ENCODE peak calls at places on chromosomes 16 and 17, in six cellular contexts. X is A549, J is IMR-90, S is K562, C is GM12878, V is HepG2. Q is an unnamed sample.

GRCh38 chr17:34487616-34488015 is 91.8 kb upstream of the TMEM132E start:
- DNase-seq in S (peak), C (no peak), V (no peak), X (no peak), J (no peak), Q (peak)

GRCh38 chr17:19274893-19275292 is 37.7 kb downstream of the EPN2 start:
- DNase-seq in V (no peak), X (no peak), C (no peak), S (no peak), J (no peak), Q (no peak)

GRCh38 chr17:45284176-45285140 is 22.6 kb upstream of the SPATA32 start:
- DNase-seq in X (peak), S (no peak), V (no peak), C (no peak), J (no peak), Q (no peak)

GRCh38 chr17:57810740-57811632 is 38.9 kb downstream of the MRPS23 start:
- DNase-seq in C (no peak), V (peak), S (no peak), X (no peak), J (peak), Q (peak)

GRCh38 chr17:8320990-8321389 is 10.9 kb downstream of the ARHGEF15 start:
- DNase-seq in X (peak), J (no peak), C (no peak), S (peak), V (no peak), Q (no peak)

GRCh38 chr17:44086364-44087311 is 16.1 kb downstream of the G6PC3 start:
- DNase-seq in V (peak), J (peak), S (peak), C (no peak), X (peak), Q (peak)

GRCh38 chr17:61505846-61506627 is 53.8 kb downstream of the TBX4 start:
- DNase-seq in C (no peak), J (no peak), S (no peak), X (no peak), V (no peak), Q (no peak)

GRCh38 chr16:85153656-85154091 is 41.4 kb upstream of the CIBAR2 start:
- DNase-seq in J (no peak), V (no peak), X (no peak), C (no peak), S (no peak), Q (no peak)

GRCh38 chr17:76506408-76507328 is 5.4 kb upstream of the RHBDF2 start:
- DNase-seq in V (peak), J (peak), X (peak), C (peak), S (peak), Q (peak)

GRCh38 chr17:21689604-21690003 is 2.7 kb upstream of the KCNJ18 start:
- DNase-seq in V (no peak), S (no peak), C (no peak), X (peak), J (peak), Q (no peak)

GRCh38 chr16:85959686-85960085 is 60.7 kb downstream of the IRF8 start:
- DNase-seq in S (no peak), X (no peak), V (no peak), J (no peak), C (no peak), Q (no peak)

GRCh38 chr16:49399594-49400364 is 26.2 kb downstream of the C16orf78 start:
- DNase-seq in C (peak), X (no peak), S (no peak), V (no peak), J (no peak), Q (no peak)

GRCh38 chr16:85515830-85516397 is 97.2 kb upstream of the GSE1 start:
- DNase-seq in V (peak), C (no peak), X (no peak), J (no peak), S (no peak), Q (peak)

GRCh38 chr17:57328109-57328882 is 72.0 kb downstream of the MSI2 start:
- DNase-seq in C (no peak), S (no peak), J (peak), X (no peak), V (no peak), Q (no peak)

GRCh38 chr17:72863511-72864175 is 228.8 kb downstream of the SLC39A11 start:
- DNase-seq in J (no peak), C (peak), S (no peak), X (no peak), V (no peak), Q (no peak)

GRCh38 chr16:10619271-10619849 is 39.0 kb upstream of the EMP2 start:
- DNase-seq in X (no peak), S (peak), V (no peak), C (no peak), J (no peak), Q (peak)

GRCh38 chr17:18099516-18099915 is 9.0 kb upstream of the MYO15A start:
- DNase-seq in X (no peak), V (no peak), J (no peak), S (no peak), C (no peak), Q (no peak)

GRCh38 chr16:27154573-27155521 is 48.5 kb upstream of the KDM8 start:
- DNase-seq in V (peak), C (no peak), X (peak), S (peak), J (peak), Q (peak)

GRCh38 chr16:54031107-54031760 is 255.4 kb downstream of the IRX3 start:
- DNase-seq in C (no peak), X (no peak), J (no peak), V (no peak), S (no peak), Q (no peak)

GRCh38 chr16:83915081-83915480 is 16.2 kb downstream of the MLYCD start:
- DNase-seq in S (no peak), C (no peak), X (no peak), V (no peak), J (no peak), Q (no peak)

GRCh38 chr17:27396941-27397340 is 59.3 kb upstream of the KSR1 start:
- DNase-seq in V (no peak), C (no peak), X (no peak), S (no peak), J (peak), Q (no peak)

GRCh38 chr16:4261557-4262172 is 11.2 kb downstream of the TFAP4 start:
- DNase-seq in J (peak), V (peak), S (peak), C (no peak), X (peak), Q (peak)

GRCh38 chr16:4319454-4319853 is 3.6 kb downstream of the GLIS2 start:
- DNase-seq in X (no peak), J (no peak), V (no peak), S (peak), C (no peak), Q (no peak)

GRCh38 chr17:18040287-18040858 is 1.2 kb downstream of the GID4 start:
- DNase-seq in X (no peak), V (no peak), C (no peak), S (peak), J (no peak), Q (no peak)

GRCh38 chr16:15897386-15897785 is 9.0 kb upstream of the CEP20 start:
- DNase-seq in S (no peak), C (no peak), X (no peak), J (no peak), V (no peak), Q (no peak)

GRCh38 chr17:71247455-71248015 is 873.3 kb upstream of the SOX9 start:
- DNase-seq in V (no peak), C (no peak), X (no peak), S (no peak), J (no peak), Q (no peak)

GRCh38 chr17:67671492-67671891 is 46.2 kb upstream of the NOL11 start:
- DNase-seq in J (peak), X (no peak), C (no peak), V (no peak), S (no peak), Q (peak)

GRCh38 chr17:27319536-27320221 is 25.8 kb downstream of the WSB1 start:
- DNase-seq in J (peak), C (no peak), S (no peak), V (no peak), X (no peak), Q (no peak)

GRCh38 chr17:61402978-61403845 is 3.6 kb downstream of the TBX2 start:
- DNase-seq in J (peak), V (no peak), S (no peak), C (no peak), X (no peak), Q (peak)

GRCh38 chr17:34354637-34355036 is 1.6 kb upstream of the CCL13 start:
- DNase-seq in V (no peak), J (peak), X (no peak), S (no peak), C (no peak), Q (no peak)

GRCh38 chr17:16989230-16989952 is 17.5 kb upstream of the TNFRSF13B start:
- DNase-seq in S (no peak), V (no peak), X (no peak), C (peak), J (no peak), Q (no peak)

GRCh38 chr16:58442547-58442946 is 50.3 kb downstream of the GINS3 start:
- DNase-seq in C (no peak), X (no peak), V (no peak), J (no peak), S (no peak), Q (no peak)

GRCh38 chr17:80961931-80962330 is 29.7 kb upstream of the CHMP6 start:
- DNase-seq in V (no peak), C (no peak), X (no peak), S (no peak), J (no peak), Q (no peak)

GRCh38 chr16:87254271-87254670 is 62.9 kb downstream of the C16orf95 start:
- DNase-seq in V (no peak), X (no peak), J (no peak), S (no peak), C (no peak), Q (no peak)

GRCh38 chr17:61702450-61702849 is 111.4 kb upstream of the NACA2 start:
- DNase-seq in X (no peak), S (no peak), J (no peak), V (no peak), C (no peak), Q (no peak)

GRCh38 chr17:45276031-45276430 is 14.1 kb upstream of the SPATA32 start:
- DNase-seq in S (no peak), X (peak), C (no peak), V (no peak), J (peak), Q (no peak)

GRCh38 chr17:77235370-77236080 is 94.8 kb downstream of the SEC14L1 start:
- DNase-seq in V (no peak), C (peak), S (no peak), X (no peak), J (peak), Q (peak)

GRCh38 chr16:49587511-49587910 is 213.9 kb downstream of the C16orf78 start:
- DNase-seq in S (no peak), X (no peak), C (no peak), V (no peak), J (no peak), Q (no peak)

GRCh38 chr16:31130336-31130812 is 5.2 kb downstream of the PRSS8 start:
- DNase-seq in J (no peak), X (no peak), V (no peak), S (no peak), C (no peak), Q (no peak)

DNA sequence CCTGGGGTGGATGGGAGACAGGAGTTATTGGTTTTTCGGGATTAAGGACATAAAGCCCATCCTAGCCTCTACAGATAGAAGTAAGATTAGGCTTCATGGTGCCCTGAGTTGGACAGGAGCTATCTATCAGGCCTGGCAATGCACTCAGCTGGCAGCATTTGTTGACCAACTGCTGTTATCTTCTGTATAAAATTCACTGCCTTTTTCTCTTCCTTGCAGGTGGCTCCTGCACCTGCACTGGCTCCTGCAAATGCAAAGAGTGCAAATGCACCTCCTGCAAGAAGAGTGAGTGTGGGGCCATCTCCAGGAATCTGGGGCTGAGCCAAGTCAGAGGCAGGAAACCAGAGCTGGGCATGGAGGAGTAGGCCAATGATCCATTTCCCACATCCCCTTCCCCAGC is 579 bp downstream of the MT1A start:
- DNase-seq in X (no peak), V (no peak), C (no peak), J (no peak), S (no peak), Q (no peak)
- TF ChIP-seq SMC3 in X (no peak), V (no peak), C (no peak), J (no peak), S (no peak), Q (no peak)

GRCh38 chr17:32914181-32914580 is 13.8 kb upstream of the TMEM98 start:
- DNase-seq in J (no peak), V (no peak), C (no peak), S (no peak), X (no peak), Q (no peak)

GRCh38 chr17:32910769-32911168 is 17.2 kb upstream of the TMEM98 start:
- DNase-seq in X (no peak), C (no peak), V (no peak), S (peak), J (no peak), Q (no peak)

GRCh38 chr17:32913593-32913992 is 14.4 kb upstream of the TMEM98 start:
- DNase-seq in X (no peak), S (no peak), C (no peak), J (no peak), V (no peak), Q (no peak)

GRCh38 chr17:32909787-32910369 is 18.1 kb upstream of the TMEM98 start:
- DNase-seq in V (peak), C (peak), X (peak), S (peak), J (peak), Q (peak)

GRCh38 chr17:32912218-32912897 is 15.6 kb upstream of the TMEM98 start:
- DNase-seq in J (peak), V (peak), X (peak), C (no peak), S (peak), Q (no peak)
- TF ChIP-seq SMC3 in J (no peak), V (no peak), X (no peak), C (no peak), S (no peak), Q (no peak)

GRCh38 chr16:11768850-11769249 is 26.2 kb upstream of the TXNDC11 start:
- DNase-seq in V (no peak), C (peak), S (no peak), X (no peak), J (no peak), Q (no peak)
- TF ChIP-seq SMC3 in V (no peak), C (no peak), S (no peak), X (no peak), J (no peak), Q (no peak)

GRCh38 chr17:82249896-82250581 is 21.2 kb downstream of the SLC16A3 start:
- DNase-seq in X (no peak), V (no peak), C (no peak), J (no peak), S (no peak), Q (no peak)
- TF ChIP-seq SMC3 in X (no peak), V (no peak), C (no peak), J (no peak), S (no peak), Q (no peak)

GRCh38 chr17:2233441-2233947 is 70.1 kb downstream of the SMG6 start:
- DNase-seq in X (no peak), V (no peak), J (peak), S (no peak), C (no peak), Q (no peak)
- TF ChIP-seq SMC3 in X (no peak), V (no peak), J (no peak), S (no peak), C (no peak), Q (no peak)

DNA sequence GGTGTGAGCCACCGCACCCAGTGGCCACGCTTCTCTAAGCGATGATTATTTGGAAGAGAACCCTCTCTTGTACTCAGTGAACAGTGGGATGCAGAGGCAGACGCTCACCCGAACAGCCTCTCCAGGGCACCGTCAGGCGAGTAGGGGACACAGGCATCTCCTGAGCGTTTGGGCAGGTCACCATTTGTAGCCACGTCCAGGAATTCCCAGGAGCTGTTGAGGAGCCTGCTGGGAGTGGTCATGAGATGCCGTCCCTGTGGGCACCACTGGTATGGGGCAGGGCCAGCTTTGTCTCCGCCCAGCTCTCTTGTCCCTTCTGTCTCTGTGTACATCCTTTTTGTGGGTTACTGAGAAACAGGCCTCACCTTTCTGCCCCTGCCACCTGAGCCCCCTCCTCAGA is 81.3 kb upstream of the ZNF469 start:
- DNase-seq in J (no peak), V (no peak), S (no peak), X (no peak), C (no peak), Q (no peak)
- TF ChIP-seq SMC3 in J (no peak), V (no peak), S (no peak), X (no peak), C (no peak), Q (no peak)

DNA sequence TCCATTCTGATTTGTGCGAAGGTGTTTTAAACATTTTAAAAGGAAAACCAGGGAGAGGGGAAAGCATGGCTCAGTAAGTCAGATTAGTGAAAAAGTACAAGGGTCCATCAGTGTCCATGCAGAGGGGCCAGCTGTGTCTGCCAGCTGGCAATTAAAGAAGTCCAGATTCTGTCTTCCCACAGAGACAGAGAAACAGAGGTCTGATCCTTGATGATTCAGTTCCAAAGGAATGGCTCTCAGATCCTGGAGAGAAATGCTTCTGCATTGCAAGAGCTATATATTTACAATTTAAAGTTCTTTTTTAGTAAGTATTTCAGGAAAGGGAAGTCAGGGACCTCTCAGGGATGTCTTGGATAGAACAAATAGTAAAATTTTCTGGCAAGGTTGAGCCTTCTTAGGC is 56.2 kb downstream of the HSD17B2 start:
- DNase-seq in C (no peak), V (no peak), S (no peak), X (no peak), J (peak), Q (no peak)
- TF ChIP-seq SMC3 in C (no peak), V (no peak), S (no peak), X (no peak), J (no peak), Q (no peak)

GRCh38 chr16:82031116-82032084 is 3.7 kb upstream of the HSD17B2 start:
- DNase-seq in X (peak), C (no peak), V (peak), S (peak), J (peak), Q (peak)
- TF ChIP-seq SMC3 in X (peak), C (peak), V (peak), S (no peak), J (peak), Q (peak)

DNA sequence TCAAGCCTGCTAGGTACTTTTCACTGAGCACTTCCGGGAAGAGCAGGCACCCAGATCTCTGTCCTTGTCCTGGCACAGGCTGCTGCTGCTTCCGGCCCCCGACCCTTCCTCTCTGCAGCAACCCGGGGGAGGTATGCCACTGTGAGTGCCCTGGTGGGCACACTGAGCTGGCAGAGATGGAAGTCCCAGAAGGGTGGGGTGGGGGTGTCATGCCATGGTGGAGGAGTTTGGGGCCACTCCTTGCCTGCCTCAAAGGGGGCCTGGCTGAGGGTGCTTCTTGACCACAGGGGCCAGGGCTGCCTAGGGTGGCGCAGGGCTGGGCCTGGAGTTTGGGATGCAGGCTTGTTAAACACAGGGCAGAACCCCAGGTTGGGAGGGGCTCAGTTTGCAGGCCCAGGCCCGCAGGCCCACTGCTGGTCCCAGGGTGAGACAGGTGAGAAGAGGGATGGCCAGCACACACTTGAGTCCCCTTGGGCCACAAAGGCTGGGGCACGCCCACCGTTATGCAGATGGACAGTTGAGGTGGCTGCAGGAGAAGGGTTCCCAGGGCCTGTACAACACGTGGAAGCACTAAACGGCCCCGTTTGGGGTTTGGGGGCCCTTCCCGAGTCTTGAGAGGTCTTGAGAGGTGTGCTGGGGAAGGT is 8.7 kb downstream of the TMEM235 start:
- DNase-seq in C (no peak), J (no peak), V (no peak), X (no peak), S (no peak), Q (no peak)
- TF ChIP-seq SMC3 in C (no peak), J (no peak), V (no peak), X (no peak), S (no peak), Q (no peak)